ENCODE peak calls at places on chromosomes 3 and 15, in five cellular contexts. J, X, W, S and Q are unnamed samples.

GRCh38 chr3:160981217-160981938 is 123.8 kb downstream of the B3GALNT1 start:
- DNase-seq in J (peak; percentile 11), X (peak; percentile 73), W (no peak), S (no peak), Q (peak; percentile 18)

GRCh38 chr15:78691873-78692421 is 50.9 kb upstream of the CHRNB4 start:
- DNase-seq in J (no peak), X (no peak), W (no peak), S (no peak), Q (no peak)

GRCh38 chr15:101107625-101108457 is 144.0 kb downstream of the CHSY1 start:
- DNase-seq in J (no peak), X (no peak), W (no peak), S (no peak), Q (no peak)

GRCh38 chr3:42526616-42527367 is 24.3 kb downstream of the VIPR1 start:
- DNase-seq in J (no peak), X (no peak), W (no peak), S (no peak), Q (no peak)

GRCh38 chr3:184748219-184749135 is 36.6 kb upstream of the MAGEF1 start:
- DNase-seq in J (peak; percentile 18), X (peak; percentile 67), W (no peak), S (peak; percentile 82), Q (no peak)

GRCh38 chr15:63447277-63447676 is 57.1 kb upstream of the USP3 start:
- DNase-seq in J (no peak), X (no peak), W (no peak), S (no peak), Q (no peak)

GRCh38 chr3:159260049-159260662 is 458.3 kb downstream of the MFSD1 start:
- DNase-seq in J (peak; percentile 77), X (peak; percentile 74), W (peak; percentile 58), S (peak; percentile 88), Q (peak; percentile 90)

GRCh38 chr3:197367081-197367780 is 68.8 kb upstream of the DLG1 start:
- DNase-seq in J (peak; percentile 97), X (peak; percentile 71), W (no peak), S (peak; percentile 71), Q (peak; percentile 73)

GRCh38 chr3:17825298-17825697 is 82.9 kb upstream of the TBC1D5 start:
- DNase-seq in J (no peak), X (no peak), W (no peak), S (no peak), Q (no peak)

GRCh38 chr3:140568842-140569520 is 108.9 kb upstream of the TRIM42 start:
- DNase-seq in J (peak; percentile 32), X (no peak), W (no peak), S (no peak), Q (no peak)

GRCh38 chr3:168047190-168047795 is 48.4 kb downstream of the GOLIM4 start:
- DNase-seq in J (peak; percentile 76), X (peak; percentile 82), W (no peak), S (peak; percentile 90), Q (peak; percentile 94)

GRCh38 chr15:98296653-98297052 is 336.1 kb downstream of the ARRDC4 start:
- DNase-seq in J (no peak), X (no peak), W (no peak), S (no peak), Q (no peak)

GRCh38 chr15:39195988-39196486 is 384.8 kb upstream of the THBS1 start:
- DNase-seq in J (peak; percentile 92), X (peak; percentile 73), W (no peak), S (peak; percentile 94), Q (peak; percentile 82)

GRCh38 chr15:45719490-45719889 is 84.7 kb downstream of the SQOR start:
- DNase-seq in J (no peak), X (peak; percentile 40), W (no peak), S (no peak), Q (no peak)

GRCh38 chr3:139934557-139935070 is 371 bp upstream of the CLSTN2 start:
- DNase-seq in J (peak; percentile 57), X (peak; percentile 59), W (peak; percentile 24), S (peak; percentile 4), Q (peak; percentile 50)

GRCh38 chr3:4759689-4760312 is 219.4 kb upstream of the BHLHE40 start:
- DNase-seq in J (no peak), X (no peak), W (no peak), S (no peak), Q (no peak)

GRCh38 chr15:85865070-85865684 is 70.5 kb upstream of the KLHL25 start:
- DNase-seq in J (peak; percentile 49), X (peak; percentile 42), W (no peak), S (peak; percentile 56), Q (peak; percentile 70)

GRCh38 chr3:66450389-66451022 is 50.3 kb downstream of the LRIG1 start:
- DNase-seq in J (peak; percentile 81), X (no peak), W (peak; percentile 81), S (peak; percentile 77), Q (peak; percentile 70)

GRCh38 chr3:122572940-122573412 is 4.5 kb upstream of the PARP15 start:
- DNase-seq in J (peak; percentile 23), X (peak; percentile 24), W (no peak), S (peak; percentile 28), Q (peak; percentile 19)

GRCh38 chr3:31953091-31953490 is 28.0 kb downstream of the OSBPL10 start:
- DNase-seq in J (no peak), X (no peak), W (no peak), S (no peak), Q (no peak)

GRCh38 chr15:45536951-45537350 is 14.4 kb upstream of the SLC30A4 start:
- DNase-seq in J (no peak), X (no peak), W (no peak), S (no peak), Q (no peak)

GRCh38 chr15:61613729-61614128 is 384.6 kb upstream of the RORA start:
- DNase-seq in J (peak; percentile 0), X (no peak), W (no peak), S (no peak), Q (no peak)

GRCh38 chr3:14554715-14555114 is 14.6 kb upstream of the GRIP2 start:
- DNase-seq in J (no peak), X (no peak), W (no peak), S (peak; percentile 37), Q (no peak)

GRCh38 chr3:107525101-107525953 is 2.6 kb downstream of the BBX start:
- DNase-seq in J (peak; percentile 30), X (peak; percentile 46), W (peak; percentile 63), S (peak; percentile 67), Q (peak; percentile 76)

GRCh38 chr3:62625278-62625677 is 249.9 kb downstream of the CADPS start:
- DNase-seq in J (no peak), X (no peak), W (no peak), S (no peak), Q (no peak)

GRCh38 chr3:47018269-47018611 is 38.8 kb downstream of the NBEAL2 start:
- DNase-seq in J (no peak), X (no peak), W (no peak), S (no peak), Q (no peak)

GRCh38 chr3:47017504-47018268 is 38.2 kb downstream of the NBEAL2 start:
- DNase-seq in J (peak; percentile 56), X (peak; percentile 44), W (no peak), S (peak; percentile 23), Q (no peak)

GRCh38 chr3:47016934-47017435 is 37.5 kb downstream of the NBEAL2 start:
- DNase-seq in J (peak; percentile 92), X (peak; percentile 80), W (no peak), S (peak; percentile 90), Q (peak; percentile 53)

GRCh38 chr3:47020311-47020710 is 40.8 kb downstream of the NBEAL2 start:
- DNase-seq in J (no peak), X (no peak), W (no peak), S (no peak), Q (no peak)

GRCh38 chr3:47019201-47019600 is 39.7 kb downstream of the NBEAL2 start:
- DNase-seq in J (no peak), X (no peak), W (no peak), S (peak; percentile 34), Q (no peak)
- H3K36me3 ChIP-seq in J (peaks cover 6% of the 10 kb centered on the region), X (peaks cover 7% of the 10 kb centered on the region), W (peaks cover 6% of the 10 kb centered on the region), S (peaks cover 7% of the 10 kb centered on the region), Q (peaks cover 43% of the 10 kb centered on the region)

DNA sequence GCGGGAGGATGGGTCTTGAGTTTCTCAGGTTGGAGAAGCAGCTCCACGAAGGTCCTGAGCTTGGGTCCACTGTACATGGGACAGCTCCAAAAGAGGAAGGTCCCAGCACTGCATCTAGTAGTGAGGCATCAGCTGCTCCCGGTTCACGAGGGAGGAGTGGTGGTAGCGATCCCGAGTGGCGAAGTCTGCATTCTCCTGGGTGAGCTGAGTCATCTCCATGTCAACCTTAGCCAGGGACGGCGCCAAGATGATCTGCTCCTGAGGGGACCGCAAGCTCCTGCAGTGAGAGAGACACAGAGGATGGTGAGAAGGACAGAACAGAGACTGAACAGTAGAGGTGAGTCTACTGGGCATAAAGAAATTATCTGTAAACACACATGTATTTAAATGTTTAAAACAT is 28.0 kb upstream of the HEG1 start:
- DNase-seq in J (peak; percentile 81), X (peak; percentile 47), W (no peak), S (peak; percentile 73), Q (no peak)
- H3K9ac ChIP-seq in J (no peak overlapping the region), X (no peak overlapping the region), W (no peak overlapping the region), S (no peak overlapping the region), Q (no peak overlapping the region)

GRCh38 chr15:29774900-29775299 is 47.4 kb downstream of the TJP1 start:
- DNase-seq in J (peak; percentile 84), X (peak; percentile 72), W (no peak), S (peak; percentile 77), Q (peak; percentile 33)
- H3K4me1 ChIP-seq in J (no peaks in the 10 kb centered on the region), X (no peaks in the 10 kb centered on the region), W (no peaks in the 10 kb centered on the region), S (peaks cover 25% of the 10 kb centered on the region), Q (peaks cover 8% of the 10 kb centered on the region)

DNA sequence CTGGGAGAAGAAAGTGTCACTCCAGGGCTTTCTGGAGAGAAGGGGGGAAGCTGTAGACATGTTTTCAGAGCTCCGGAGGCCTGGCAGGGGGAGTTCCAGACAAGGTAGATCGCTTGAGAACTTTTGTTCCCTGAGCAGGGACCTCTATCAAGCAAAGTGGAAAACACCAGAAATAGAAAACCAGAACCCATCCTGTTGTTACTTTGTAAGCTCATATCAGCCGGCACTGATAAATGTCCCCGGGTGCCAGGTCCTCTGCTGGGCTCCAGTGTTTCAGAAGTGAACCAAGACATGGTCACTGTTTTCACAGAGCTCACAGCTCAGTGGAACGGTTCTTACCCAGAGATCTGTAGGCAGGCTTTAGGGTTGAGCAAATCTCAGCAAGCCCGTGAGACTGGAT is 13.5 kb downstream of the HDDC3 start:
- DNase-seq in J (no peak), X (no peak), W (no peak), S (no peak), Q (no peak)
- H3K36me3 ChIP-seq in J (peaks cover 16% of the 10 kb centered on the region), X (peaks cover 44% of the 10 kb centered on the region), W (peaks cover 11% of the 10 kb centered on the region), S (no peaks in the 10 kb centered on the region), Q (peaks cover 69% of the 10 kb centered on the region)